ENCODE peak calls at places on chromosomes 3 and 15, in six cellular contexts. One of them, this sample, is unnamed.
A peak's percentile ranks its signal among the peaks of the same experiment; 100 is the strongest.

GRCh38 chr3:34000301-34000700 is 201.9 kb downstream of the PDCD6IP start:
- DNase-seq in fibroblast of lung: no peak
- DNase-seq in right cardiac atrium: no peak
- DNase-seq in endothelial cell of umbilical vein: no peak
- DNase-seq in transverse colon: no peak
- DNase-seq in IMR-90: no peak
- DNase-seq in this sample: no peak

GRCh38 chr15:45634442-45635190 is at the start of gene SQOR:
- DNase-seq in fibroblast of lung: peak; percentile 47
- DNase-seq in right cardiac atrium: peak; percentile 96
- DNase-seq in endothelial cell of umbilical vein: peak; percentile 77
- DNase-seq in transverse colon: peak; percentile 93
- DNase-seq in IMR-90: peak; percentile 54
- DNase-seq in this sample: peak; percentile 82

GRCh38 chr15:43274136-43274535 is 7.4 kb upstream of the TGM5 start:
- DNase-seq in fibroblast of lung: no peak
- DNase-seq in right cardiac atrium: peak; percentile 84
- DNase-seq in endothelial cell of umbilical vein: no peak
- DNase-seq in transverse colon: no peak
- DNase-seq in IMR-90: no peak
- DNase-seq in this sample: no peak

GRCh38 chr3:187951452-187952190 is 202.3 kb upstream of the LPP start:
- DNase-seq in fibroblast of lung: peak; percentile 48
- DNase-seq in right cardiac atrium: no peak
- DNase-seq in endothelial cell of umbilical vein: no peak
- DNase-seq in transverse colon: no peak
- DNase-seq in IMR-90: peak; percentile 11
- DNase-seq in this sample: no peak

GRCh38 chr3:146036289-146036688 is 124.7 kb downstream of the PLOD2 start:
- DNase-seq in fibroblast of lung: no peak
- DNase-seq in right cardiac atrium: no peak
- DNase-seq in endothelial cell of umbilical vein: no peak
- DNase-seq in transverse colon: no peak
- DNase-seq in IMR-90: no peak
- DNase-seq in this sample: no peak

GRCh38 chr15:65631503-65631902 is 9.8 kb downstream of the SLC24A1 start:
- DNase-seq in fibroblast of lung: no peak
- DNase-seq in right cardiac atrium: no peak
- DNase-seq in endothelial cell of umbilical vein: no peak
- DNase-seq in transverse colon: no peak
- DNase-seq in IMR-90: no peak
- DNase-seq in this sample: no peak

GRCh38 chr15:33934396-33934795 is 33.9 kb upstream of the CHRM5 start:
- DNase-seq in fibroblast of lung: peak; percentile 19
- DNase-seq in right cardiac atrium: no peak
- DNase-seq in endothelial cell of umbilical vein: no peak
- DNase-seq in transverse colon: no peak
- DNase-seq in IMR-90: peak; percentile 12
- DNase-seq in this sample: no peak

GRCh38 chr3:36408146-36408545 is 27.8 kb downstream of the STAC start:
- DNase-seq in fibroblast of lung: no peak
- DNase-seq in right cardiac atrium: no peak
- DNase-seq in endothelial cell of umbilical vein: no peak
- DNase-seq in transverse colon: no peak
- DNase-seq in IMR-90: no peak
- DNase-seq in this sample: no peak

GRCh38 chr15:25244731-25245585 is 193.9 kb downstream of the UBE3A start:
- DNase-seq in fibroblast of lung: no peak
- DNase-seq in right cardiac atrium: peak; percentile 16
- DNase-seq in endothelial cell of umbilical vein: no peak
- DNase-seq in transverse colon: peak; percentile 3
- DNase-seq in IMR-90: no peak
- DNase-seq in this sample: peak; percentile 9

GRCh38 chr3:13349823-13350222 is 70.3 kb downstream of the NUP210 start:
- DNase-seq in fibroblast of lung: no peak
- DNase-seq in right cardiac atrium: no peak
- DNase-seq in endothelial cell of umbilical vein: no peak
- DNase-seq in transverse colon: no peak
- DNase-seq in IMR-90: no peak
- DNase-seq in this sample: no peak

GRCh38 chr15:60557157-60557556 is 78.2 kb upstream of the ICE2 start:
- DNase-seq in fibroblast of lung: no peak
- DNase-seq in right cardiac atrium: no peak
- DNase-seq in endothelial cell of umbilical vein: no peak
- DNase-seq in transverse colon: no peak
- DNase-seq in IMR-90: peak; percentile 7
- DNase-seq in this sample: no peak

GRCh38 chr15:39918688-39919385 is 1.2 kb downstream of the GPR176 start:
- DNase-seq in fibroblast of lung: peak; percentile 93
- DNase-seq in right cardiac atrium: no peak
- DNase-seq in endothelial cell of umbilical vein: peak; percentile 79
- DNase-seq in transverse colon: no peak
- DNase-seq in IMR-90: peak; percentile 93
- DNase-seq in this sample: no peak

GRCh38 chr3:112640864-112641751 is at the start of gene CCDC80:
- DNase-seq in fibroblast of lung: peak; percentile 95
- DNase-seq in right cardiac atrium: no peak
- DNase-seq in endothelial cell of umbilical vein: peak; percentile 91
- DNase-seq in transverse colon: no peak
- DNase-seq in IMR-90: peak; percentile 94
- DNase-seq in this sample: peak; percentile 14

GRCh38 chr3:123344175-123344908 is 104.5 kb downstream of the ADCY5 start:
- DNase-seq in fibroblast of lung: peak; percentile 77
- DNase-seq in right cardiac atrium: no peak
- DNase-seq in endothelial cell of umbilical vein: peak; percentile 6
- DNase-seq in transverse colon: no peak
- DNase-seq in IMR-90: peak; percentile 74
- DNase-seq in this sample: no peak

GRCh38 chr3:69288161-69288895 is 97.6 kb downstream of the FRMD4B start:
- DNase-seq in fibroblast of lung: peak; percentile 22
- DNase-seq in right cardiac atrium: no peak
- DNase-seq in endothelial cell of umbilical vein: peak; percentile 21
- DNase-seq in transverse colon: no peak
- DNase-seq in IMR-90: no peak
- DNase-seq in this sample: no peak

GRCh38 chr15:31390777-31391486 is 64.3 kb downstream of the KLF13 start:
- DNase-seq in fibroblast of lung: no peak
- DNase-seq in right cardiac atrium: peak; percentile 47
- DNase-seq in endothelial cell of umbilical vein: no peak
- DNase-seq in transverse colon: no peak
- DNase-seq in IMR-90: no peak
- DNase-seq in this sample: no peak

GRCh38 chr3:9630550-9631139 is 18.7 kb upstream of the MTMR14 start:
- DNase-seq in fibroblast of lung: no peak
- DNase-seq in right cardiac atrium: no peak
- DNase-seq in endothelial cell of umbilical vein: no peak
- DNase-seq in transverse colon: no peak
- DNase-seq in IMR-90: no peak
- DNase-seq in this sample: no peak

GRCh38 chr15:42143356-42143755 is 13.1 kb downstream of the PLA2G4F start:
- DNase-seq in fibroblast of lung: no peak
- DNase-seq in right cardiac atrium: no peak
- DNase-seq in endothelial cell of umbilical vein: no peak
- DNase-seq in transverse colon: no peak
- DNase-seq in IMR-90: no peak
- DNase-seq in this sample: no peak

GRCh38 chr3:59265566-59265965 is 215.7 kb upstream of the CFAP20DC start:
- DNase-seq in fibroblast of lung: no peak
- DNase-seq in right cardiac atrium: no peak
- DNase-seq in endothelial cell of umbilical vein: no peak
- DNase-seq in transverse colon: no peak
- DNase-seq in IMR-90: no peak
- DNase-seq in this sample: no peak

GRCh38 chr15:59885832-59886231 is 118.3 kb upstream of the FOXB1 start:
- DNase-seq in fibroblast of lung: peak; percentile 55
- DNase-seq in right cardiac atrium: no peak
- DNase-seq in endothelial cell of umbilical vein: no peak
- DNase-seq in transverse colon: no peak
- DNase-seq in IMR-90: no peak
- DNase-seq in this sample: no peak

GRCh38 chr3:52006017-52006819 is 10.5 kb upstream of the RPL29 start:
- DNase-seq in fibroblast of lung: no peak
- DNase-seq in right cardiac atrium: peak; percentile 47
- DNase-seq in endothelial cell of umbilical vein: no peak
- DNase-seq in transverse colon: no peak
- DNase-seq in IMR-90: no peak
- DNase-seq in this sample: peak; percentile 53

GRCh38 chr3:134328147-134328591 is 46.1 kb downstream of the AMOTL2 start:
- DNase-seq in fibroblast of lung: peak; percentile 98
- DNase-seq in right cardiac atrium: no peak
- DNase-seq in endothelial cell of umbilical vein: no peak
- DNase-seq in transverse colon: no peak
- DNase-seq in IMR-90: peak; percentile 93
- DNase-seq in this sample: no peak

GRCh38 chr15:101192081-101192480 is 59.8 kb downstream of the CHSY1 start:
- DNase-seq in fibroblast of lung: no peak
- DNase-seq in right cardiac atrium: no peak
- DNase-seq in endothelial cell of umbilical vein: no peak
- DNase-seq in transverse colon: no peak
- DNase-seq in IMR-90: no peak
- DNase-seq in this sample: no peak

GRCh38 chr3:52202384-52203077 is 4.6 kb downstream of the ALAS1 start:
- DNase-seq in fibroblast of lung: no peak
- DNase-seq in right cardiac atrium: no peak
- DNase-seq in endothelial cell of umbilical vein: no peak
- DNase-seq in transverse colon: no peak
- DNase-seq in IMR-90: no peak
- DNase-seq in this sample: no peak

GRCh38 chr3:32890420-32891276 is 60.8 kb upstream of the CCR4 start:
- DNase-seq in fibroblast of lung: no peak
- DNase-seq in right cardiac atrium: no peak
- DNase-seq in endothelial cell of umbilical vein: no peak
- DNase-seq in transverse colon: no peak
- DNase-seq in IMR-90: no peak
- DNase-seq in this sample: no peak

GRCh38 chr3:25143356-25143704 is 284.7 kb upstream of the RARB start:
- DNase-seq in fibroblast of lung: no peak
- DNase-seq in right cardiac atrium: no peak
- DNase-seq in endothelial cell of umbilical vein: no peak
- DNase-seq in transverse colon: no peak
- DNase-seq in IMR-90: no peak
- DNase-seq in this sample: no peak

GRCh38 chr3:123353852-123354238 is 95.0 kb downstream of the ADCY5 start:
- DNase-seq in fibroblast of lung: peak; percentile 71
- DNase-seq in right cardiac atrium: no peak
- DNase-seq in endothelial cell of umbilical vein: no peak
- DNase-seq in transverse colon: no peak
- DNase-seq in IMR-90: peak; percentile 66
- DNase-seq in this sample: no peak

GRCh38 chr3:14536837-14537589 is 3.1 kb downstream of the GRIP2 start:
- DNase-seq in fibroblast of lung: no peak
- DNase-seq in right cardiac atrium: no peak
- DNase-seq in endothelial cell of umbilical vein: no peak
- DNase-seq in transverse colon: no peak
- DNase-seq in IMR-90: no peak
- DNase-seq in this sample: no peak

GRCh38 chr3:73727117-73727802 is 102.5 kb upstream of the PDZRN3 start:
- DNase-seq in fibroblast of lung: peak; percentile 80
- DNase-seq in right cardiac atrium: peak; percentile 43
- DNase-seq in endothelial cell of umbilical vein: no peak
- DNase-seq in transverse colon: no peak
- DNase-seq in IMR-90: peak; percentile 83
- DNase-seq in this sample: no peak

GRCh38 chr15:29570931-29571727 is 251.1 kb downstream of the TJP1 start:
- DNase-seq in fibroblast of lung: peak; percentile 25
- DNase-seq in right cardiac atrium: peak; percentile 59
- DNase-seq in endothelial cell of umbilical vein: peak; percentile 38
- DNase-seq in transverse colon: peak; percentile 50
- DNase-seq in IMR-90: no peak
- DNase-seq in this sample: peak; percentile 64

GRCh38 chr15:90540768-90541167 is 11.0 kb downstream of the CRTC3 start:
- DNase-seq in fibroblast of lung: no peak
- DNase-seq in right cardiac atrium: no peak
- DNase-seq in endothelial cell of umbilical vein: no peak
- DNase-seq in transverse colon: no peak
- DNase-seq in IMR-90: no peak
- DNase-seq in this sample: no peak

GRCh38 chr3:156873906-156874305 is 47.8 kb downstream of the LEKR1 start:
- DNase-seq in fibroblast of lung: no peak
- DNase-seq in right cardiac atrium: no peak
- DNase-seq in endothelial cell of umbilical vein: no peak
- DNase-seq in transverse colon: no peak
- DNase-seq in IMR-90: no peak
- DNase-seq in this sample: no peak
- H3K9me3 ChIP-seq in fibroblast of lung: no peaks in the 10 kb centered on the region
- H3K9me3 ChIP-seq in right cardiac atrium: no peaks in the 10 kb centered on the region
- H3K9me3 ChIP-seq in endothelial cell of umbilical vein: no peaks in the 10 kb centered on the region
- H3K9me3 ChIP-seq in transverse colon: peaks cover 25% of the 10 kb centered on the region
- H3K9me3 ChIP-seq in IMR-90: no peaks in the 10 kb centered on the region
- H3K9me3 ChIP-seq in this sample: no peaks in the 10 kb centered on the region

GRCh38 chr15:68844856-68845550 is 24.3 kb upstream of the ANP32A start:
- DNase-seq in fibroblast of lung: no peak
- DNase-seq in right cardiac atrium: no peak
- DNase-seq in endothelial cell of umbilical vein: no peak
- DNase-seq in transverse colon: no peak
- DNase-seq in IMR-90: no peak
- DNase-seq in this sample: no peak
- H3K4me1 ChIP-seq in fibroblast of lung: no peaks in the 10 kb centered on the region
- H3K4me1 ChIP-seq in right cardiac atrium: peaks cover 2% of the 10 kb centered on the region
- H3K4me1 ChIP-seq in endothelial cell of umbilical vein: peaks cover 2% of the 10 kb centered on the region
- H3K4me1 ChIP-seq in transverse colon: peaks cover 4% of the 10 kb centered on the region
- H3K4me1 ChIP-seq in IMR-90: no peaks in the 10 kb centered on the region
- H3K4me1 ChIP-seq in this sample: peaks cover 4% of the 10 kb centered on the region

GRCh38 chr3:64103131-64103530 is 79.8 kb upstream of the PSMD6 start:
- DNase-seq in fibroblast of lung: no peak
- DNase-seq in right cardiac atrium: no peak
- DNase-seq in endothelial cell of umbilical vein: no peak
- DNase-seq in transverse colon: no peak
- DNase-seq in IMR-90: no peak
- DNase-seq in this sample: no peak
- H3K9me3 ChIP-seq in fibroblast of lung: no peaks in the 10 kb centered on the region
- H3K9me3 ChIP-seq in right cardiac atrium: no peaks in the 10 kb centered on the region
- H3K9me3 ChIP-seq in endothelial cell of umbilical vein: no peaks in the 10 kb centered on the region
- H3K9me3 ChIP-seq in transverse colon: no peaks in the 10 kb centered on the region
- H3K9me3 ChIP-seq in IMR-90: no peaks in the 10 kb centered on the region
- H3K9me3 ChIP-seq in this sample: no peaks in the 10 kb centered on the region

GRCh38 chr3:156217674-156218352 is 97.4 kb downstream of the KCNAB1 start:
- DNase-seq in fibroblast of lung: peak; percentile 84
- DNase-seq in right cardiac atrium: no peak
- DNase-seq in endothelial cell of umbilical vein: no peak
- DNase-seq in transverse colon: no peak
- DNase-seq in IMR-90: peak; percentile 36
- DNase-seq in this sample: no peak

GRCh38 chr3:156214676-156215075 is 94.3 kb downstream of the KCNAB1 start:
- DNase-seq in fibroblast of lung: no peak
- DNase-seq in right cardiac atrium: no peak
- DNase-seq in endothelial cell of umbilical vein: no peak
- DNase-seq in transverse colon: no peak
- DNase-seq in IMR-90: no peak
- DNase-seq in this sample: no peak

GRCh38 chr3:156216852-156217251 is 96.5 kb downstream of the KCNAB1 start:
- DNase-seq in fibroblast of lung: no peak
- DNase-seq in right cardiac atrium: no peak
- DNase-seq in endothelial cell of umbilical vein: no peak
- DNase-seq in transverse colon: no peak
- DNase-seq in IMR-90: no peak
- DNase-seq in this sample: no peak

GRCh38 chr3:156216216-156216615 is 95.8 kb downstream of the KCNAB1 start:
- DNase-seq in fibroblast of lung: no peak
- DNase-seq in right cardiac atrium: no peak
- DNase-seq in endothelial cell of umbilical vein: no peak
- DNase-seq in transverse colon: no peak
- DNase-seq in IMR-90: no peak
- DNase-seq in this sample: no peak

GRCh38 chr3:156215751-156216150 is 95.4 kb downstream of the KCNAB1 start:
- DNase-seq in fibroblast of lung: no peak
- DNase-seq in right cardiac atrium: no peak
- DNase-seq in endothelial cell of umbilical vein: no peak
- DNase-seq in transverse colon: no peak
- DNase-seq in IMR-90: no peak
- DNase-seq in this sample: no peak
- H3K4me1 ChIP-seq in fibroblast of lung: no peaks in the 10 kb centered on the region
- H3K4me1 ChIP-seq in right cardiac atrium: no peaks in the 10 kb centered on the region
- H3K4me1 ChIP-seq in endothelial cell of umbilical vein: peaks cover 18% of the 10 kb centered on the region
- H3K4me1 ChIP-seq in transverse colon: no peaks in the 10 kb centered on the region
- H3K4me1 ChIP-seq in IMR-90: peaks cover 2% of the 10 kb centered on the region
- H3K4me1 ChIP-seq in this sample: no peaks in the 10 kb centered on the region

This sample was measured in testis.